ENCODE peak calls at places on chromosomes 7 and 10, in four cellular contexts. One of them, this sample, is unnamed.
A peak's percentile ranks its signal among the peaks of the same experiment; 100 is the strongest.

GRCh38 chr7:107854989-107855388 is 36.0 kb upstream of the DLD start:
- DNase-seq in neural progenitor cell: no peak
- DNase-seq in IMR-90: peak; percentile 13
- DNase-seq in mesenchymal stem cell: peak; percentile 17
- DNase-seq in this sample: no peak

GRCh38 chr10:117496616-117497028 is 45.9 kb upstream of the EMX2 start:
- DNase-seq in neural progenitor cell: peak; percentile 90
- DNase-seq in IMR-90: peak; percentile 72
- DNase-seq in mesenchymal stem cell: peak; percentile 71
- DNase-seq in this sample: peak; percentile 85

GRCh38 chr10:99536400-99537254 is 3.9 kb downstream of the NKX2-3 start:
- DNase-seq in neural progenitor cell: peak; percentile 92
- DNase-seq in IMR-90: no peak
- DNase-seq in mesenchymal stem cell: peak; percentile 79
- DNase-seq in this sample: no peak

GRCh38 chr7:106737202-106737562 is 76.2 kb upstream of the CCDC71L start:
- DNase-seq in neural progenitor cell: no peak
- DNase-seq in IMR-90: peak; percentile 63
- DNase-seq in mesenchymal stem cell: peak; percentile 63
- DNase-seq in this sample: peak; percentile 78

GRCh38 chr7:139989366-139990141 is 73.2 kb downstream of the PARP12 start:
- DNase-seq in neural progenitor cell: no peak
- DNase-seq in IMR-90: no peak
- DNase-seq in mesenchymal stem cell: no peak
- DNase-seq in this sample: no peak

GRCh38 chr7:99677013-99677412 is 2.8 kb downstream of the CYP3A5 start:
- DNase-seq in neural progenitor cell: no peak
- DNase-seq in IMR-90: no peak
- DNase-seq in mesenchymal stem cell: no peak
- DNase-seq in this sample: no peak

GRCh38 chr7:75608451-75609122 is 116.5 kb downstream of the SPDYE5 start:
- DNase-seq in neural progenitor cell: no peak
- DNase-seq in IMR-90: no peak
- DNase-seq in mesenchymal stem cell: no peak
- DNase-seq in this sample: no peak

GRCh38 chr7:158121441-158122045 is 466.1 kb downstream of the PTPRN2 start:
- DNase-seq in neural progenitor cell: no peak
- DNase-seq in IMR-90: no peak
- DNase-seq in mesenchymal stem cell: no peak
- DNase-seq in this sample: no peak

GRCh38 chr10:82245157-82245556 is 370.2 kb downstream of the NRG3 start:
- DNase-seq in neural progenitor cell: peak; percentile 43
- DNase-seq in IMR-90: no peak
- DNase-seq in mesenchymal stem cell: no peak
- DNase-seq in this sample: no peak

DNA sequence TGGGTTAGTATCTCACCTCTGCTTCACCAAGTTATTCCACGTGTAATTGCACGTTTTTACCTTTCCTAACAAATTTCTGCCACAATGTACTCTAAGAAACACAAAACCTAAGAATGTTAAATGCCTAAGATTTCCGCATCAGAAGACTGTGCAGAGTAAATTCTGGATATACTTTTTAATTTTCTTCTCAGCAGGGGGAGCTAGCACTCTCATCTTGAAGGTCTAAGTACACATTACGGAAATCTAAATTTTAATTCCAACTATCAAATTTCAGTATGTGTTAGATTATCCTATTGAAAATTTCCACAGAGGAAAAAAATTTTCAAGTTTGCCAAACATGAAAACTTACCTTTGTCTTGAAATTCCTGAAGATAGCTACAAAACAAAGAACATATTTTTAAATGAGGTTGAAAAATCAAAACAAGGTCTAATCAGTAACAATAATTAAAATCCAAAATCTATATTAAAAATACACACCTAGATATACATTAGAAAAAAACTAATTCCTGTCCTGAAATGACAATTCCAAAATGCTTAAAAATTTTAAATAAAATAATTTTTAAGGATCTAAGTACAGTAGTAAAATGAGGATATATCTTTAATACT is 10.5 kb downstream of the SKAP2 start:
- DNase-seq in neural progenitor cell: peak; percentile 39
- DNase-seq in IMR-90: peak; percentile 75
- DNase-seq in mesenchymal stem cell: peak; percentile 51
- DNase-seq in this sample: peak; percentile 72
- H3K9ac ChIP-seq in neural progenitor cell: no peak overlapping the region
- H3K9ac ChIP-seq in IMR-90: no peak overlapping the region
- H3K9ac ChIP-seq in mesenchymal stem cell: peak overlapping the region; percentile 48
- H3K9ac ChIP-seq in this sample: no peak overlapping the region

GRCh38 chr7:27245124-27245797 is 2.7 kb downstream of the EVX1 start:
- DNase-seq in neural progenitor cell: peak; percentile 49
- DNase-seq in IMR-90: no peak
- DNase-seq in mesenchymal stem cell: no peak
- DNase-seq in this sample: no peak
- H3K9ac ChIP-seq in neural progenitor cell: no peak overlapping the region
- H3K9ac ChIP-seq in IMR-90: no peak overlapping the region
- H3K9ac ChIP-seq in mesenchymal stem cell: no peak overlapping the region
- H3K9ac ChIP-seq in this sample: no peak overlapping the region

DNA sequence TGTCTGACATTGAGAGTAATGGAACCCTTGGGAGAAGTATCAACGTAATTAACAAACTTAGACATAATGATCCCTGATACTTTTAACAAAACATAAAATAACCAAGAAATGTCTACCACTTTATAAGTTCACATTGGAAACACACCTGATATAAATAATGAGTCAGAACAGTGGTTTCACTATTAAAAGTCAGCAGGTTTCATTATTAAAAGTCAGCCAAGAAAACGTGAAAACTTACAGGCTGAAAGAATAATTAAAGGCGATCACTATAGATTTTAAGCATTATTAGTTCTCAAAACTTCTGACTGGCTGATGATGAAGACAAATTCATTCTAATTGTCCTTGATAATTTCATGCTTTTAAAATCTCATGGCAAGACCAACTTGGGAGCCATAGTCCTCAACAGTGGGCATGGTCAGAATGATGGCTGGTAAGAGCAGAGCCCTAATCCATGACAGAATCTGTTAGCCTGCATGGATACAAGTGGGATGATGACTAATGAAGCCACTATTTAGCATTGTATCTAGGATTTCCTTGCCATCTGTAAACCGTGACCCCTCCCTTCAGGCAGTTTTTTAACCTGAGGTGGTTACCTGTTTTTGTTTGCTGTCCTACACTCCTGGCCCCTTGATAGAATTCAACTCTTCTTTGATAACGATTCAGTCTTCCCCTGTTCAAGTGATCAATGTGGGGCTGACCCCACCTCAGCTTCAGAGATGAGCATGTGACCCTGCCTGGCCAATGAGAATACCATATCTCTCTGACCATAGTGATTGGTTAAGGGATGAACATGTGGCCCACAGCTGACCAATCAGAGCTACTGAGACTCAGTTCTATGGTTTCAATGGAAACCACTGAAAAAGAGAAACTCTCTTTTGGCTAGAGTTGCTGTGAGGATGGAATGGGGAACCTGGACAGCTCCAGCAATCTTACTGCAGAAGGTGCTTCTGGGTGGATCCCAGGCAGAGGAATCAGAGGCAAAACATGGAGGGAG is 151.0 kb downstream of the PLPP4 start:
- DNase-seq in neural progenitor cell: no peak
- DNase-seq in IMR-90: no peak
- DNase-seq in mesenchymal stem cell: peak; percentile 5
- DNase-seq in this sample: no peak
- H3K9ac ChIP-seq in neural progenitor cell: no peak overlapping the region
- H3K9ac ChIP-seq in IMR-90: no peak overlapping the region
- H3K9ac ChIP-seq in mesenchymal stem cell: no peak overlapping the region
- H3K9ac ChIP-seq in this sample: no peak overlapping the region

GRCh38 chr10:125124114-125124486 is 36.3 kb downstream of the CTBP2 start:
- DNase-seq in neural progenitor cell: no peak
- DNase-seq in IMR-90: no peak
- DNase-seq in mesenchymal stem cell: no peak
- DNase-seq in this sample: no peak
- H3K9ac ChIP-seq in neural progenitor cell: no peak overlapping the region
- H3K9ac ChIP-seq in IMR-90: peak overlapping the region; percentile 11
- H3K9ac ChIP-seq in mesenchymal stem cell: peak overlapping the region; percentile 82
- H3K9ac ChIP-seq in this sample: peak overlapping the region; percentile 65

GRCh38 chr10:101010329-101010728 is 10.7 kb downstream of the LZTS2 start:
- DNase-seq in neural progenitor cell: no peak
- DNase-seq in IMR-90: no peak
- DNase-seq in mesenchymal stem cell: no peak
- DNase-seq in this sample: no peak
- H3K9ac ChIP-seq in neural progenitor cell: no peak overlapping the region
- H3K9ac ChIP-seq in IMR-90: no peak overlapping the region
- H3K9ac ChIP-seq in mesenchymal stem cell: no peak overlapping the region
- H3K9ac ChIP-seq in this sample: no peak overlapping the region

DNA sequence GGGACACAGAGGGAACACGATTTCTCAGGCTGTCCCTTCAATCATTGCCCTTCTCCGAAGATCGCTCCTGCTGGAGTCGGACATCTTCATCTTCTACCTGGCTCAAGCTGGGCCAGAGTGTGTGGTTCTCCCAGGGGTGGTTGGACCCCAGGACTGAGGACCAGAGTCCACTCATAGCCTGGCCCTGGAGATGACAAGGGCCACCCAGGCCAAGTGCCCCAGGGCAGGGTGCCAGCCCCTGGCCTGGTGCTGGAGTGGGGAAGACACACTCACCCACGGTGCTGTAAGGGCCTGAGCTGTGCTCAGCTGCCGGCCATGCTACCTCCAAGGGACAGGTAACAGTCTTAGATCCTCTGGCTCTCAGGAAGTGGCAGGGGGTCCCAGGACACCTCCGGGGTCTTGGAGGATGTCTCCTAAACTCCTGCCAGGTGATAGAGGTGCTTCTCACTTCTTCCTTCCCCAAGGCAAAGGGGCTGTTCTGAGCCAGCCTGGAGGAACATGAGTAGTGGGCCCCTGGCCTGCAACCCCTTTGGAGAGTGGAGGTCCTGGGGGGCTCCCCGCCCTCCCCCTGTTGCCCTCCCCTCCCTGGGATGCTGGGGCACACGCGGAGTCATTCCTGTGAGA is 23.3 kb downstream of the TBATA start:
- DNase-seq in neural progenitor cell: no peak
- DNase-seq in IMR-90: no peak
- DNase-seq in mesenchymal stem cell: no peak
- DNase-seq in this sample: no peak
- H3K9ac ChIP-seq in neural progenitor cell: no peak overlapping the region
- H3K9ac ChIP-seq in IMR-90: no peak overlapping the region
- H3K9ac ChIP-seq in mesenchymal stem cell: no peak overlapping the region
- H3K9ac ChIP-seq in this sample: no peak overlapping the region

GRCh38 chr10:57031346-57031745 is 670.3 kb upstream of the ZWINT start:
- DNase-seq in neural progenitor cell: no peak
- DNase-seq in IMR-90: no peak
- DNase-seq in mesenchymal stem cell: no peak
- DNase-seq in this sample: no peak

DNA sequence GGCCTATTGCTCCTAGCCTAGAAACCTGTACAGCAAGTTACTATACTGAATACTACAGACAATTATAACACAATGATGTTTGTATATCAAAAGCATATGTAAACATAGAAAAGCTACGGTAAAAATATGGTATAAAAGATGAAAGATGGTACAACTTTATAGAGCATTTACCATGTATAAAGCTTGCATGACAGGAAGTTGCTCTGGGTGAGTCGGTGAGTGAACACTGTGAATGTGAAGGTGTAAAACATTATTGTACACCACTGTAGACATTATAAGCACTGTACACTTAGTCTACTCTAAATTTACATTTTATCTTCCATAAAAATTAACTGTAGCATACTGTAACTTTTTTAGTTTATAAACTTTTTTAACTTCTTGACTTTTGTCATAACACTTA is 674.3 kb upstream of the ZWINT start:
- DNase-seq in neural progenitor cell: no peak
- DNase-seq in IMR-90: no peak
- DNase-seq in mesenchymal stem cell: no peak
- DNase-seq in this sample: no peak
- H3K9ac ChIP-seq in neural progenitor cell: no peak overlapping the region
- H3K9ac ChIP-seq in IMR-90: no peak overlapping the region
- H3K9ac ChIP-seq in mesenchymal stem cell: no peak overlapping the region
- H3K9ac ChIP-seq in this sample: no peak overlapping the region

GRCh38 chr10:132186488-132187413 is at the start of gene DPYSL4:
- DNase-seq in neural progenitor cell: peak; percentile 62
- DNase-seq in IMR-90: no peak
- DNase-seq in mesenchymal stem cell: no peak
- DNase-seq in this sample: peak; percentile 71
- H3K9ac ChIP-seq in neural progenitor cell: no peak within 1 kb of the TSS
- H3K9ac ChIP-seq in IMR-90: peak within 1 kb of the TSS; percentile 73
- H3K9ac ChIP-seq in mesenchymal stem cell: peak within 1 kb of the TSS; percentile 72
- H3K9ac ChIP-seq in this sample: peak within 1 kb of the TSS; percentile 73

DNA sequence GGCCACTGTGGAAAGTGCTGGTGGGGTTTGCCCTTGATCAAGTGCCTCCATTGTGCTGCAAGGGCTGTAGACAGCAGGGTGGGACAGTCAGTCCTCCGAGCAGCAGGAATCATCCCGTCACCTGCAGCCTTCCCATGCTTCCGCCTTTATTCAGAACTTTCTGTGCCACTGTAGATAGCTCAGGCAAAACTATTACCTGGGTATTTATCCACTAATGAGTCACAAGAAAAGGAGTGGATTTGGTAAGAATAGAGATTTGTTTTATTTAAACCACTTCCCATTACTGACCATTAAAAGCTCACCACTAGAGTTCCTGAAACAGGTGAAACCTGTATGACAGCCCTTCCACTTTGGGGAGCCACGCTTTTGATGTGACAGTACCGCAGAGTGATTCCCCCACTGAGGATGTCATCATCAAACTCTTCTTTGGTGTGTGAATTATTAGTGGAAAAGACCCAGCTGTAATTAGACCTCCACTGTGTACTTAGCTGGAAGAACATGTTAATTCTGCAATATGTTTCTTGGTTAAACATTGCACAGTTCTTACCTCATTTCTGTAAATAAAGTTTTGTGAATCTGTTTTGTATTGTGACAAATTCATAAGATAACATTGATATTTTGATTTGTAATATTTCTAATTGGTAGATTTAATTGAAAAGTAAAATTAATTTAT is 208.8 kb downstream of the MLLT10 start:
- DNase-seq in neural progenitor cell: no peak
- DNase-seq in IMR-90: no peak
- DNase-seq in mesenchymal stem cell: no peak
- DNase-seq in this sample: no peak
- H3K9ac ChIP-seq in neural progenitor cell: no peak overlapping the region
- H3K9ac ChIP-seq in IMR-90: no peak overlapping the region
- H3K9ac ChIP-seq in mesenchymal stem cell: no peak overlapping the region
- H3K9ac ChIP-seq in this sample: no peak overlapping the region